ENCODE peak calls at places on chromosomes 12 and 14, in six cellular contexts. D, A, R, O, T and G are unnamed samples.
A peak's percentile ranks its signal among the peaks of the same experiment; 100 is the strongest.

GRCh38 chr12:67193705-67194104 is 75.5 kb upstream of the CAND1 start:
- DNase-seq in D (peak; percentile 62), A (peak; percentile 23), R (peak; percentile 40), O (peak; percentile 57), T (peak; percentile 59), G (peak; percentile 56)

GRCh38 chr12:125773033-125773432 is 707.8 kb downstream of the AACS start:
- DNase-seq in D (no peak), A (no peak), R (no peak), O (peak; percentile 82), T (peak; percentile 48), G (peak; percentile 90)

GRCh38 chr12:92769124-92769901 is 66.5 kb downstream of the PLEKHG7 start:
- DNase-seq in D (no peak), A (no peak), R (no peak), O (no peak), T (no peak), G (no peak)

GRCh38 chr12:124689585-124689984 is 122.2 kb upstream of the NCOR2 start:
- DNase-seq in D (no peak), A (no peak), R (no peak), O (no peak), T (no peak), G (no peak)

GRCh38 chr14:72600551-72601330 is 293.2 kb downstream of the DPF3 start:
- DNase-seq in D (no peak), A (no peak), R (no peak), O (no peak), T (no peak), G (no peak)

GRCh38 chr12:2414810-2415567 is 362.2 kb downstream of the CACNA1C start:
- DNase-seq in D (no peak), A (no peak), R (no peak), O (no peak), T (no peak), G (no peak)

GRCh38 chr14:91416744-91417133 is 881 bp downstream of the CCDC88C start:
- DNase-seq in D (no peak), A (no peak), R (no peak), O (no peak), T (no peak), G (peak; percentile 51)

GRCh38 chr14:72855913-72856312 is 38.0 kb downstream of the DPF3 start:
- DNase-seq in D (no peak), A (peak; percentile 44), R (peak; percentile 33), O (no peak), T (no peak), G (no peak)

GRCh38 chr12:30909721-30910350 is 16.7 kb upstream of the TSPAN11 start:
- DNase-seq in D (no peak), A (no peak), R (no peak), O (no peak), T (no peak), G (no peak)

GRCh38 chr12:42976620-42977019 is 387.1 kb upstream of the PRICKLE1 start:
- DNase-seq in D (no peak), A (no peak), R (no peak), O (no peak), T (no peak), G (no peak)

GRCh38 chr12:12334710-12335040 is 15.4 kb downstream of the MANSC1 start:
- DNase-seq in D (no peak), A (no peak), R (no peak), O (no peak), T (no peak), G (no peak)

GRCh38 chr14:100901391-100902183 is 1.9 kb downstream of the RTL1 start:
- DNase-seq in D (no peak), A (no peak), R (no peak), O (peak; percentile 37), T (no peak), G (no peak)

GRCh38 chr14:63224196-63224595 is 20.0 kb downstream of the RHOJ start:
- DNase-seq in D (peak; percentile 2), A (no peak), R (no peak), O (no peak), T (no peak), G (no peak)

GRCh38 chr12:40942326-40942725 is 245.8 kb upstream of the PDZRN4 start:
- DNase-seq in D (peak; percentile 9), A (peak; percentile 19), R (peak; percentile 41), O (no peak), T (peak; percentile 47), G (peak; percentile 30)

GRCh38 chr12:50505945-50506344 is 1.2 kb downstream of the DIP2B start:
- DNase-seq in D (no peak), A (no peak), R (peak; percentile 24), O (no peak), T (peak; percentile 18), G (no peak)

GRCh38 chr14:95739356-95739755 is 25.4 kb upstream of the TCL1A start:
- DNase-seq in D (no peak), A (no peak), R (no peak), O (no peak), T (peak; percentile 83), G (no peak)

GRCh38 chr14:26484562-26484961 is 113.3 kb downstream of the NOVA1 start:
- DNase-seq in D (no peak), A (no peak), R (no peak), O (no peak), T (no peak), G (no peak)

GRCh38 chr14:72779679-72780078 is 114.2 kb downstream of the DPF3 start:
- DNase-seq in D (no peak), A (no peak), R (no peak), O (peak; percentile 13), T (no peak), G (no peak)

DNA sequence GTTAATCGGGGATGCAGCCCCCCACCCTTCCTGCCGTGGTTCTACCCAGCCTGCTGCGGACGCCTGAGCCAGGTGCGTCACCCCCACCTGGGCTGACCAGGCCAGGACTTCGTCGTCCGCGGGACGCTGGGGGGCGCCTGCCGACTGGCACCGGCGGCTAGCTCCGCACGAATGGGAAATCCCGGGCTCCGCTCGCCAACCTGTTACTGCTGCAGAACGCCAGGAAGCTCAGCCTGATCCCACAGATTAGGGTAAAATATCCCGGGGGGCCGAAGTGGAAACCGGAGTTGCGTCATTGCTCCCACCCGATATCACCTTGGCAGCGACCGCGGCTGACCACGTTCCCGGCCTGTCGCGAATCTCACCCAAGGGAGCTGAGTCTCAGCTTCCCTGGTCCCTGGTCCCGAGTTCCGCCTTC is 528 bp upstream of the VDR start:
- DNase-seq in D (no peak), A (no peak), R (peak; percentile 52), O (no peak), T (no peak), G (no peak)
- H3K18ac ChIP-seq in D (peak overlapping the region; percentile 87), A (no peak overlapping the region), R (peak overlapping the region; percentile 37), O (peak overlapping the region; percentile 98), T (no peak overlapping the region), G (no peak overlapping the region)

GRCh38 chr14:94619297-94619696 is 7.1 kb downstream of the SERPINA3 start:
- DNase-seq in D (no peak), A (no peak), R (no peak), O (no peak), T (no peak), G (no peak)
- H3K4me3 ChIP-seq in D (no peak overlapping the region), A (no peak overlapping the region), R (no peak overlapping the region), O (no peak overlapping the region), T (no peak overlapping the region), G (no peak overlapping the region)

DNA sequence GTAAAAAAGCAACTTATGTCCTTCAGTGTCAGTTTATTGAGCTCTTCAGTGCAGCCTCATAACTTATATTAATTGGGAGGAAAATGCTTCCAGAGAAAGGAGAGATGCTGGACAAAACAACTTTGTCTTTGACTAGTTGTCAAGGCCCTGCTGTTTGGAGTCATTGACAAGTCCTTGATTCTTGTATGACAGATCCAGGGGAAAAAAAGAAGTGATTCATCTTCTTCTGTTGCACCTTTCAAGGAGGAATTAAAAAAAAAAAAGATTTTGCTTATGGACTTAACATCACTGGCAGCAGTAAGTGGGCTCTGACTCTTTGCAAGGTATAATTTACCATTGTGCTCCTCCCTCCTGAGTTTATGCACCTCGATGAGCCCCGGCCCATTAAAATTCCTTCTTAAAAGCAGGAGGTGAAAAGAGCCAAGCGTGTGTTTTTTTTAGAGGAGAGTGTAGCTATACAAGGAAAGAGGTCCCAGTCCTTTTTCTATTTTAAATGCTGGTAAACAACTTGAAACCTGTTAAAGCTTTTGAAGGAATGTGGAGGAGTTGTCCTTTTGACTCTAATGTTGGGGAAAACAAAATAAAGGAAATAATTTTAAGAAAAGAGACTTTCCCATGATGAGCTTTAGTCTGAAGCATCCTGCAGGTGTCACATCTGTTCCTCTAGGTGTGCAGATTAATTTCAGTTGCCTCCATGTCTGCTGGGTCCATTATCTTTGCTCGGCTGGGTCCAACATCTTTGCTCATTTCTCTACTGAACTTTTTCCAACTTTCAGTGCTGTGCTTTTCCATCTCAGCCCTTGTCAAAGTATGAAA is 431.6 kb downstream of the RAD51B start:
- DNase-seq in D (no peak), A (no peak), R (no peak), O (no peak), T (no peak), G (no peak)
- H3K4me2 ChIP-seq in D (no peak overlapping the region), A (no peak overlapping the region), R (no peak overlapping the region), O (no peak overlapping the region), T (no peak overlapping the region), G (no peak overlapping the region)

GRCh38 chr12:26112703-26113147 is 12.1 kb downstream of the BHLHE41 start:
- DNase-seq in D (no peak), A (peak; percentile 22), R (peak; percentile 67), O (no peak), T (peak; percentile 95), G (peak; percentile 91)

GRCh38 chr12:26112232-26112631 is 12.6 kb downstream of the BHLHE41 start:
- DNase-seq in D (no peak), A (no peak), R (no peak), O (no peak), T (peak; percentile 56), G (no peak)

GRCh38 chr12:26114720-26115406 is 10.0 kb downstream of the BHLHE41 start:
- DNase-seq in D (no peak), A (no peak), R (no peak), O (no peak), T (no peak), G (no peak)

GRCh38 chr12:26113194-26113654 is 11.6 kb downstream of the BHLHE41 start:
- DNase-seq in D (no peak), A (no peak), R (peak; percentile 35), O (no peak), T (peak; percentile 40), G (no peak)

DNA sequence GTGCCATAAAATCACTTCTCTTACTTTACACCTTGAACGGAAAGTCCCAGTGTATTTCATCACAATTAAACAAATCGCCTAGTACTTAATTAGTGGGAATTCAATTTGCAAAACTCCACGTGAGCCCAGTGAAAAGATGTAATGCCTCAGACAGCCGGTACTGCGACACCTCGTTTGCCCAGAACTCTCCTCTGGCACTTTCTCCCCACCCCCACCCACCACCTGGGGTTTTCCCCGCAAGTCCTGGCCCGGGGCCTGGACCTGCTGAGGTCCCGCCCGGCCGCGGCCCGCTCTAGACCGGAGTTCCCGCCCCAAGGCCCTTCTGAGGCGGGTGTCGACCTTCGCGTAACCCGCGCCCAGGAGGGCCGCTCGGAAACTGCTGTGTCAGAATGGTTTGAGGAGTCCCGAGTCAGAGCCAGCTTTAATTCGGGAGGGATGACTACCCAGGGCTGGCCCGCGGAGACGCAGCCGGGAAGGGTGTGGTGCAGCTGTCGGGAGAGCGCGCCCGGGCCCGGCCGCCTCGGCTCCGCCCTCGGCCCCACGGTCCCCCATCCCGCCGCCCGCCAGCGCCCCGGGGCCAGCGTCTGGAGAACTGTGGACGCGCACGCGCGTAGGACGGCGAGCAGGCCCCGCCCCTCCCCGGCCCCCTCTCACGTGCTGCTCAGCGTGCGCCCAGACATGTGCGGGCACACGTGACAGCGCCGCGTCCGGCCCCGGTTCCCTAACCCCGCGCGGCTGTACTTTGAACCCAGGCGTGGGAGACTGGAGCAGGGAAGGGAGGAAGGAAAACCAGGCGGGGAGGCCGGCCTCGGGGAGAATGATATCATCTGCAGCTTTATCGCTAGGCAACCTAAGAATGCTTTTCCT is 10.8 kb downstream of the BHLHE41 start:
- DNase-seq in D (peak; percentile 70), A (peak; percentile 82), R (peak; percentile 94), O (peak; percentile 89), T (peak; percentile 92), G (peak; percentile 93)
- H3K18ac ChIP-seq in D (peak overlapping the region; percentile 86), A (peak overlapping the region; percentile 20), R (peak overlapping the region; percentile 82), O (peak overlapping the region; percentile 26), T (peak overlapping the region; percentile 26), G (peak overlapping the region; percentile 33)